ENCODE peak calls at places on chromosomes 12 and 14, in four cellular contexts. J is GM10248; W is IMR-90; U is stimulated activated CD4-positive, alpha-beta T cell treated with anti-CD3 and anti-CD28 coated beads, Interleukin-12 subunit alpha, Interleukin-12 subunit beta, amount 100 ng/mL, for 4 hours. M is an unnamed sample.
A peak's percentile ranks its signal among the peaks of the same experiment; 100 is the strongest.

GRCh38 chr12:109331546-109331945 is 16.2 kb upstream of the MYO1H start:
- DNase-seq in J (no peak), W (no peak), U (no peak), M (no peak)

GRCh38 chr12:79406993-79407392 is 283.8 kb downstream of the PAWR start:
- DNase-seq in J (no peak), W (peak; percentile 32), U (no peak), M (no peak)

GRCh38 chr12:113230315-113231274 is 9.3 kb downstream of the TPCN1 start:
- DNase-seq in U (no peak), J (no peak), W (no peak), M (no peak)

GRCh38 chr12:115440438-115440837 is 756.5 kb upstream of the TBX3 start:
- DNase-seq in U (no peak), J (no peak), W (peak; percentile 71), M (no peak)

GRCh38 chr12:132605055-132605441 is 5.3 kb downstream of the LRCOL1 start:
- DNase-seq in J (no peak), U (no peak), W (no peak), M (no peak)

GRCh38 chr14:25049127-25049558 is 804 bp downstream of the STXBP6 start:
- DNase-seq in U (no peak), W (no peak), J (no peak), M (no peak)

GRCh38 chr12:121858662-121859572 is at the start of gene HPD:
- DNase-seq in J (no peak), W (peak; percentile 76), U (no peak), M (no peak)

GRCh38 chr12:22334696-22335290 is at the start of gene ST8SIA1:
- DNase-seq in U (peak; percentile 53), W (no peak), J (peak; percentile 22), M (no peak)

GRCh38 chr14:39029789-39030188 is 73.2 kb downstream of the SEC23A start:
- DNase-seq in W (no peak), J (no peak), U (no peak), M (no peak)

GRCh38 chr12:22034709-22035506 is 11.1 kb upstream of the CMAS start:
- DNase-seq in J (no peak), W (peak; percentile 30), U (no peak), M (no peak)

GRCh38 chr12:107593713-107594381 is 91.8 kb upstream of the PWP1 start:
- DNase-seq in W (no peak), J (no peak), U (no peak), M (peak; percentile 68)

GRCh38 chr12:17215754-17216153 is 609.8 kb upstream of the LMO3 start:
- DNase-seq in U (no peak), W (no peak), J (no peak), M (no peak)

GRCh38 chr14:103994535-103995184 is 52.3 kb upstream of the RD3L start:
- DNase-seq in J (no peak), W (peak; percentile 4), U (no peak), M (no peak)

GRCh38 chr12:115623764-115624334 is 653.6 kb downstream of the MED13L start:
- DNase-seq in W (no peak), J (no peak), U (no peak), M (no peak)

GRCh38 chr14:104111301-104112112 is 26.0 kb downstream of the ASPG start:
- DNase-seq in U (no peak), J (no peak), W (no peak), M (no peak)

GRCh38 chr12:50043854-50044253 is 13.5 kb upstream of the ASIC1 start:
- DNase-seq in U (no peak), W (no peak), J (no peak), M (no peak)

GRCh38 chr14:77024171-77024627 is 4.3 kb downstream of the IRF2BPL start:
- DNase-seq in U (peak; percentile 61), J (no peak), W (peak; percentile 43), M (no peak)

GRCh38 chr14:68938515-68939423 is 40.3 kb downstream of the ACTN1 start:
- DNase-seq in U (no peak), J (no peak), W (peak; percentile 48), M (no peak)

GRCh38 chr12:48907243-48907642 is 18.0 kb downstream of the FKBP11 start:
- DNase-seq in U (no peak), J (no peak), W (no peak), M (no peak)

GRCh38 chr12:113315358-113315757 is 19.6 kb downstream of the SLC8B1 start:
- DNase-seq in W (no peak), J (no peak), U (no peak), M (no peak)

GRCh38 chr12:26514364-26514763 is 318.6 kb downstream of the ITPR2 start:
- DNase-seq in U (no peak), W (no peak), J (no peak), M (no peak)

GRCh38 chr12:96770239-96770780 is 136.7 kb upstream of the NEDD1 start:
- DNase-seq in W (no peak), J (no peak), U (no peak), M (no peak)

M was measured in OCI-LY7.